ENCODE peak calls at places on chromosomes 5 and 9, in ten cellular contexts. M, O, P, U, V, C, S, I, E and Q are unnamed samples.

GRCh38 chr9:88722753-88723152 is 187.8 kb downstream of the NXNL2 start:
- DNase-seq in M (no peak), O (peak; percentile 34), P (no peak), U (no peak), V (no peak), C (no peak), S (no peak), I (peak; percentile 63), E (peak; percentile 52), Q (no peak)

GRCh38 chr5:68683632-68684035 is 410.2 kb upstream of the SLC30A5 start:
- DNase-seq in M (no peak), O (peak; percentile 100), P (peak; percentile 95), U (peak; percentile 95), V (no peak), C (no peak), S (no peak), I (no peak), E (peak; percentile 90), Q (no peak)

GRCh38 chr5:97096096-97096648 is 46.2 kb downstream of the LIX1 start:
- DNase-seq in M (no peak), O (peak; percentile 39), P (peak; percentile 22), U (no peak), V (no peak), C (no peak), S (no peak), I (no peak), E (no peak), Q (no peak)

GRCh38 chr5:17000296-17000939 is 64.3 kb upstream of the MYO10 start:
- DNase-seq in M (no peak), O (peak; percentile 94), P (peak; percentile 98), U (peak; percentile 77), V (no peak), C (no peak), S (no peak), I (no peak), E (peak; percentile 98), Q (no peak)

GRCh38 chr9:137055385-137056364 is 1.8 kb upstream of the ENTPD2 start:
- DNase-seq in M (peak; percentile 79), O (no peak), P (peak; percentile 43), U (peak; percentile 94), V (no peak), C (no peak), S (no peak), I (no peak), E (no peak), Q (no peak)

GRCh38 chr5:147455321-147455720 is 54.5 kb downstream of the DPYSL3 start:
- DNase-seq in M (peak; percentile 38), O (no peak), P (peak; percentile 96), U (peak; percentile 98), V (no peak), C (peak; percentile 37), S (no peak), I (peak; percentile 5), E (peak; percentile 46), Q (no peak)

GRCh38 chr5:50866415-50866814 is 200.0 kb downstream of the PARP8 start:
- DNase-seq in M (no peak), O (no peak), P (no peak), U (no peak), V (no peak), C (no peak), S (no peak), I (no peak), E (no peak), Q (no peak)

GRCh38 chr5:153147891-153148623 is 342.4 kb upstream of the GRIA1 start:
- DNase-seq in M (peak; percentile 32), O (peak; percentile 69), P (peak; percentile 76), U (peak; percentile 20), V (no peak), C (no peak), S (peak; percentile 17), I (peak; percentile 29), E (peak; percentile 69), Q (peak; percentile 86)

GRCh38 chr5:72015103-72015548 is 92.1 kb upstream of the MAP1B start:
- DNase-seq in M (peak; percentile 91), O (peak; percentile 59), P (peak; percentile 20), U (no peak), V (no peak), C (peak; percentile 34), S (no peak), I (peak; percentile 15), E (peak; percentile 37), Q (peak; percentile 92)

GRCh38 chr5:80760680-80761079 is 105.9 kb upstream of the DHFR start:
- DNase-seq in M (no peak), O (no peak), P (no peak), U (no peak), V (no peak), C (no peak), S (no peak), I (no peak), E (no peak), Q (no peak)

GRCh38 chr5:81242906-81243436 is 9.8 kb downstream of the CKMT2 start:
- DNase-seq in M (peak; percentile 68), O (no peak), P (no peak), U (no peak), V (no peak), C (no peak), S (no peak), I (no peak), E (no peak), Q (no peak)